ENCODE peak calls at places on chromosome 12, in nine cellular contexts. K is hepatocyte, Y is neural progenitor cell, W is GM12878, H is mammary epithelial cell, G is HCT116, B is HepG2, Q is fibroblast of lung, I is PC-3. L is an unnamed sample. For H3K9me3, the result is how much of the 10 kb centered on the place peaks cover.

GRCh38 chr12:64351265-64351664 is 39.3 kb downstream of the C12orf56 start:
- DNase-seq in Q (no peak), I (no peak), K (no peak), B (no peak), G (no peak), H (no peak), Y (no peak), W (no peak), L (no peak)

GRCh38 chr12:32181498-32182175 is 75.0 kb downstream of the BICD1 start:
- DNase-seq in H (no peak), K (peak), G (no peak), W (no peak), Y (no peak), I (no peak), Q (no peak), B (no peak), L (no peak)

GRCh38 chr12:52207106-52207505 is 15.3 kb upstream of the KRT80 start:
- DNase-seq in Y (no peak), I (no peak), H (no peak), K (no peak), G (no peak), Q (no peak), W (no peak), B (no peak), L (no peak)

GRCh38 chr12:116556964-116557706 is 2.0 kb upstream of the MAP1LC3B2 start:
- DNase-seq in W (no peak), Q (peak), Y (no peak), H (peak), K (no peak), I (no peak), G (no peak), B (no peak), L (no peak)

GRCh38 chr12:57224278-57224972 is 5.1 kb upstream of the SHMT2 start:
- DNase-seq in I (no peak), H (no peak), K (no peak), B (no peak), G (no peak), W (no peak), Q (no peak), Y (no peak), L (no peak)

GRCh38 chr12:113766133-113766879 is 199.8 kb downstream of the RBM19 start:
- DNase-seq in G (no peak), K (peak), W (no peak), H (no peak), Q (no peak), I (no peak), B (peak), Y (peak), L (no peak)

GRCh38 chr12:81863406-81863805 is 104.3 kb upstream of the PPFIA2 start:
- DNase-seq in G (no peak), W (no peak), K (no peak), Q (peak), B (no peak), Y (peak), I (no peak), H (no peak), L (no peak)

GRCh38 chr12:121789233-121789781 is 4.2 kb downstream of the RHOF start:
- DNase-seq in H (no peak), Y (no peak), W (no peak), G (no peak), I (no peak), Q (no peak), B (no peak), K (no peak), L (no peak)

GRCh38 chr12:51082561-51083139 is 746 bp downstream of the CSRNP2 start:
- DNase-seq in Q (peak), Y (no peak), H (peak), W (no peak), B (peak), G (no peak), I (peak), K (no peak), L (no peak)

GRCh38 chr12:79023261-79023660 is 158.7 kb downstream of the SYT1 start:
- DNase-seq in H (no peak), G (no peak), Q (no peak), W (no peak), Y (no peak), K (no peak), B (no peak), I (no peak), L (no peak)

GRCh38 chr12:32331133-32331532 is 68.2 kb upstream of the FGD4 start:
- DNase-seq in H (peak), B (peak), W (no peak), K (no peak), G (no peak), Q (peak), Y (no peak), I (peak), L (peak)

GRCh38 chr12:48442191-48442828 is 30.0 kb upstream of the ANP32D start:
- DNase-seq in H (no peak), B (peak), Q (no peak), K (no peak), W (no peak), Y (peak), I (no peak), G (peak), L (no peak)

GRCh38 chr12:105228494-105228893 is 7.5 kb downstream of the APPL2 start:
- DNase-seq in K (no peak), B (no peak), Y (no peak), I (no peak), Q (peak), H (peak), W (no peak), G (no peak), L (no peak)

GRCh38 chr12:107344035-107344808 is 250.9 kb upstream of the CRY1 start:
- DNase-seq in H (peak), K (peak), Q (peak), I (peak), B (peak), G (peak), W (no peak), Y (no peak), L (no peak)

GRCh38 chr12:13940466-13940865 is 40.9 kb downstream of the GRIN2B start:
- DNase-seq in G (no peak), K (no peak), B (no peak), I (no peak), W (no peak), Q (no peak), H (no peak), Y (no peak), L (no peak)

GRCh38 chr12:108622425-108622824 is 11.3 kb downstream of the SELPLG start:
- DNase-seq in Y (peak), G (no peak), W (no peak), H (no peak), Q (peak), B (peak), K (no peak), I (no peak), L (no peak)

GRCh38 chr12:69508091-69508490 is 37.9 kb downstream of the FRS2 start:
- DNase-seq in Q (peak), H (no peak), W (no peak), B (no peak), Y (no peak), G (no peak), K (no peak), I (no peak), L (no peak)

GRCh38 chr12:92237262-92237661 is 91.6 kb upstream of the BTG1 start:
- DNase-seq in Q (no peak), K (no peak), G (no peak), I (no peak), B (no peak), H (no peak), Y (no peak), W (no peak), L (no peak)

GRCh38 chr12:115897718-115898117 is 379.8 kb downstream of the MED13L start:
- DNase-seq in I (no peak), Q (peak), K (no peak), W (no peak), H (no peak), Y (no peak), G (no peak), B (no peak), L (no peak)

GRCh38 chr12:64083285-64084210 is 138.5 kb downstream of the KICS2 start:
- DNase-seq in H (peak), K (peak), Y (no peak), Q (peak), I (peak), B (no peak), G (no peak), W (no peak), L (no peak)

GRCh38 chr12:8996682-8997405 is 7.5 kb downstream of the KLRG1 start:
- DNase-seq in B (no peak), K (peak), Q (peak), I (no peak), Y (no peak), H (peak), G (no peak), W (peak), L (no peak)

GRCh38 chr12:131087991-131088700 is 134.4 kb downstream of the ADGRD1 start:
- DNase-seq in K (no peak), I (no peak), G (no peak), B (no peak), Y (no peak), W (no peak), H (no peak), Q (no peak), L (no peak)

GRCh38 chr12:76085159-76085868 is 829 bp upstream of the NAP1L1 start:
- DNase-seq in W (no peak), H (peak), G (no peak), Y (no peak), B (no peak), K (peak), Q (peak), I (no peak), L (no peak)

GRCh38 chr12:24562761-24563392 is 386.0 kb downstream of the BCAT1 start:
- DNase-seq in Q (peak), H (peak), G (no peak), B (no peak), I (no peak), K (peak), W (no peak), Y (peak), L (no peak)

GRCh38 chr12:129723260-129723659 is 180.6 kb downstream of the TMEM132D start:
- DNase-seq in Y (no peak), W (no peak), K (no peak), Q (no peak), G (no peak), I (no peak), B (no peak), H (no peak), L (no peak)

GRCh38 chr12:108629156-108629555 is 4.5 kb downstream of the SELPLG start:
- DNase-seq in Q (no peak), B (no peak), W (no peak), I (no peak), K (no peak), H (no peak), G (no peak), Y (no peak), L (no peak)

GRCh38 chr12:95231190-95231589 is 13.6 kb downstream of the VEZT start:
- DNase-seq in G (no peak), H (no peak), B (no peak), I (peak), K (peak), W (no peak), Q (peak), Y (no peak), L (no peak)

GRCh38 chr12:26121841-26122680 is 2.8 kb downstream of the BHLHE41 start:
- DNase-seq in K (peak), G (no peak), Q (peak), I (peak), B (no peak), Y (peak), H (no peak), W (no peak), L (no peak)

GRCh38 chr12:28578833-28579252 is 388.6 kb downstream of the CCDC91 start:
- DNase-seq in K (no peak), H (no peak), Q (peak), G (no peak), I (no peak), Y (no peak), W (no peak), B (no peak), L (no peak)

GRCh38 chr12:75744607-75745256 is 233.3 kb upstream of the KRR1 start:
- DNase-seq in B (peak), K (no peak), Y (no peak), Q (no peak), H (no peak), W (no peak), I (no peak), G (no peak), L (no peak)

GRCh38 chr12:120257041-120257821 is 8.3 kb downstream of the PXN start:
- DNase-seq in I (peak), W (no peak), B (no peak), Q (peak), H (peak), Y (no peak), G (no peak), K (peak), L (no peak)

GRCh38 chr12:56084958-56085543 is 5.1 kb downstream of the ERBB3 start:
- DNase-seq in Q (no peak), G (no peak), H (no peak), Y (peak), K (peak), B (no peak), W (no peak), I (peak), L (no peak)

GRCh38 chr12:4810219-4810671 is 90.0 kb downstream of the GALNT8 start:
- DNase-seq in W (no peak), H (no peak), G (no peak), K (no peak), Y (no peak), Q (no peak), B (no peak), I (no peak), L (no peak)

GRCh38 chr12:4809013-4809448 is 88.8 kb downstream of the GALNT8 start:
- DNase-seq in G (no peak), K (peak), Q (peak), W (no peak), B (no peak), H (no peak), Y (peak), I (no peak), L (no peak)

GRCh38 chr12:4807813-4808212 is 87.6 kb downstream of the GALNT8 start:
- DNase-seq in B (no peak), Y (no peak), W (no peak), K (no peak), H (no peak), Q (no peak), I (no peak), G (no peak), L (no peak)

GRCh38 chr12:4807116-4807783 is 87.0 kb downstream of the GALNT8 start:
- DNase-seq in G (no peak), Y (peak), Q (no peak), H (no peak), B (no peak), I (no peak), W (no peak), K (no peak), L (no peak)

DNA sequence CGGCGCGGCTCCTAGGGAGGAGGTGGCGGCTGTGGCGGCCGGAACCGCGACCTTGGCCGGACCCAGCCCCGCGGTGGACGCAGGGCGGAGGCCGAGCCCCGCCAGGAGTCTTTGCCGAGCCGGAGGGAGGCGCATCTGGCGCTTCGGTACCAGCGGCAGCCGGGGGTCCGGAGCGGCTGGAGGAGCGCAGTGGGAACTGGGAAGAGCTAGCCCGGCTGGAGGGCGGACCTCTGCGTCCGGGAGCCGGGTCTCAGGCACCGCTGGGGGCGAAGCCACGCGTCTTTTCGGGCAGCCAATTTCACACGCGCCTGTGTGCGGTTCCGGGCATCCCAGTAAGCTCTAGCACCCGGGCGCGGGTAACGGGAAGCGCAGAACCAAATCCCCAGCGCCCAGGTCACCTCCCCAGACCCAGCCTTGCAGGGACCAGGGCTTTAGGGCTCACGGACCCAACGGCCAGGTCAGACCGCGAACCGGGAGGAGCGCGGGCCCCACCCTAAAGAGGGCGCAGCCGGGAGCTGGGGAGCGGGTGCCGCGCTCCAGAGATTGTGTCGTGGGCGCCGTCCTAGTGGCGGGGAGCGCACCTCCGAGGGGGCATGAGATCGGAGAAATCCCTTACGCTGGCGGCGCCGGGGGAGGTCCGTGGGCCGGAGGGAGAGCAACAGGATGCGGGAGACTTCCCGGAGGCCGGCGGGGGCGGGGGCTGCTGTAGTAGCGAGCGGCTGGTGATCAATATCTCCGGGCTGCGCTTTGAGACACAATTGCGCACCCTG is 89.4 kb downstream of the GALNT8 start:
- DNase-seq in W (no peak), G (no peak), I (no peak), B (no peak), K (peak), Q (peak), Y (peak), H (no peak), L (no peak)
- TF ChIP-seq EZH2 in W (no peak), G (no peak), I (no peak), B (no peak), K (peak), Q (peak), Y (peak), H (no peak), L (peak)

DNA sequence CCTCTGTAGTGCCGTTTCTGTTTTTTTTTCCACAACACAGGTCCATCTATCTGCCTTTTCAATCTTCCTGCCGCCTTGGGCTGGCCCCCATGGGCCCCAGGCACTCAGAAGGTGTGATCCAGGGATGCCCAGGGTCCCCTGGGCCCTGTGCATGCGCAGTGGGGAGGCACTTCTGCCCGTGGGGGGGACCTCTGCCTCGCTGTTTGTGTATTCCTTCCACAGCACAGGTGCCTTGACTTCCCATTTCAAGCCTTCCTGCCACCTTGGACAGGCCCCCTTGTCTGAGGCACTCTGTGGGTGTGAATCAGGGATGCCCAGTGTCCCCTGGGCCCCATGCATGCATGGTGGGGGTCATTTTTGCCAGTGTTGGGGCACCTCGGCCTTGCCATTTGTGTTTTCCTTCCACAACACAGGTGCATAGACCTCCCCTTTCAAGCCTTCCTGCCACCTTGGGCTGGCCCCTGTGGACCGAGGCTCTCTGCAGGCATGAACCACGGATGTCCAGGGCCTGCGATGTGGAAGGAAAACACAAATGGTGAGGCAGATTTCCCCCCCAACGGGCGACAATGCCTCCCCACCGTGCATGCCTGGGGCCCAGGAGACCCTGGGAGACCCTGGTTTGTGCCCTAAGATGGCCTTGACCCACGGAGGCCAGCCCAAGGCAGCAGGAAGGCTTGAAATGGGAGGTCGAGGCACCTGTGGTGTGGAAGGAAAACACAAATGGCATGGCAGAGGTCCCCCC is 366.5 kb downstream of the ALG10 start:
- DNase-seq in W (no peak), G (no peak), I (no peak), Y (no peak), H (no peak), B (no peak), Q (no peak), K (no peak), L (no peak)
- H3K9me3 ChIP-seq in W (under half), G (under half), I (under half), Y (under half), H (half or more), B (under half), Q (under half), K (under half), L (under half)

DNA sequence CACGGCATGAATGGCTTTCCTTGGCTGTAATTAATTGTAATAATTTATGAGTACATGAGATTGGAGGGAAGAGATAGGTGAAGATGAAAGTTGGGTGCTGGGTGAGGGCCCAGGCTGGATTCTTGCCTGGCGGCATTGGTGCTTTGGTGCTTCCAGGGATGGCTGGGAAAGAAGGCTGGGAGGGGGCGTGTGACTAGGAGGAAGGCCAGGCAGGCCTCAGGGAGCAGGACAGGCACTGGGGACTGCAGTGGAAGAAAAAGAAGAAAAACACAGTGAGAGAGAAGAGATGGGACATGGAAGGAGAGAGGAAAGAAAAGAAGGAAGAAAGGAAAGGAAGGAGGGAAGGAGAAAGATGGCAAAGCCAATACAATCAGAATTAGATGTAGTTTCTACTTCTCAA is 3.7 kb downstream of the HOXC9 start:
- DNase-seq in K (no peak), I (no peak), G (no peak), H (no peak), B (no peak), Q (no peak), Y (no peak), W (no peak), L (no peak)
- TF ChIP-seq EZH2 in K (no peak), I (no peak), G (no peak), H (no peak), B (no peak), Q (no peak), Y (no peak), W (no peak), L (no peak)

DNA sequence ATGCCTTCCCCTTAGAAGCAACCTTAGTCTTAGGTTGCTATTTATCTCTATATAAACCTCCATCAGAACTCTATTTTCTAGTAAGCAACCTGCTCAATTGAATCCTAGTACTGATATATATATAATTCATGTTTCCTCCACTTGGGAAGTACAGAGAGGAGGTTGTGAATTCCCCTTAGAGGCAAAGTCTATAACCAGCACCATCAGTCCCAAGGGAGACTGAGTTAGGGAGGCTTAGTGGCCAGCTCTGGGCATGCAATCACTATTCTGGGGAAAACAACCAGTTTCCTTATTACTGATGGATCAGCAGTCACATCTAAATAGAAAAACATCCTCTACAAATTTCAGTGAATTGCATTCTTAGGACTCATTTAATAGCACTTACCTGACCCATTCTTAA is 489.1 kb downstream of the RMST start:
- DNase-seq in Q (no peak), H (no peak), I (no peak), B (no peak), Y (no peak), K (no peak), W (no peak), G (no peak), L (no peak)
- H3K9me3 ChIP-seq in Q (under half), H (under half), I (under half), B (under half), Y (under half), K (under half), W (under half), G (under half), L (under half)

L was measured in keratinocyte.